ENCODE peak calls at places on chromosomes 11 and 22, in ten cellular contexts. H, N, T, D, Z, X, Q, V, C and K are unnamed samples.

GRCh38 chr22:31321421-31321820 is 24.7 kb downstream of the PATZ1 start:
- DNase-seq in X (no peak), H (no peak), N (no peak), D (no peak), C (no peak), Z (no peak), Q (no peak), V (no peak), T (no peak), K (no peak)

GRCh38 chr22:19016081-19016480 is 80.0 kb upstream of the PRODH start:
- DNase-seq in N (no peak), V (no peak), H (no peak), C (no peak), X (no peak), D (no peak), Q (no peak), Z (no peak), T (no peak), K (no peak)

GRCh38 chr22:24189249-24190158 is 8.2 kb downstream of the SUSD2 start:
- DNase-seq in Z (peak), T (peak), D (peak), Q (peak), X (peak), V (peak), N (no peak), C (peak), H (peak), K (no peak)

GRCh38 chr11:72768581-72768980 is 16.4 kb upstream of the ARAP1 start:
- DNase-seq in T (no peak), V (no peak), D (no peak), Q (no peak), H (no peak), Z (no peak), C (no peak), X (no peak), N (no peak), K (no peak)

GRCh38 chr11:131185915-131186314 is 184.5 kb upstream of the NTM start:
- DNase-seq in Q (no peak), Z (no peak), N (no peak), H (no peak), D (no peak), C (no peak), V (no peak), X (no peak), T (no peak), K (no peak)

GRCh38 chr22:23217171-23218052 is 37.1 kb downstream of the BCR start:
- DNase-seq in X (no peak), N (no peak), T (no peak), C (no peak), H (no peak), Q (no peak), V (no peak), D (no peak), Z (no peak), K (no peak)

GRCh38 chr22:47602732-47603131 is 840.3 kb downstream of the TBC1D22A start:
- DNase-seq in D (no peak), Q (no peak), C (no peak), Z (no peak), T (no peak), V (no peak), N (no peak), X (peak), H (no peak), K (peak)

GRCh38 chr11:122076721-122077120 is 39.3 kb downstream of the BLID start:
- DNase-seq in Q (no peak), D (no peak), X (no peak), C (no peak), Z (no peak), N (no peak), T (no peak), H (no peak), V (no peak), K (no peak)

GRCh38 chr22:24583221-24583971 is 9.5 kb downstream of the LRRC75B start:
- DNase-seq in Z (no peak), X (peak), Q (no peak), V (no peak), T (no peak), H (no peak), C (no peak), D (no peak), N (no peak), K (no peak)

GRCh38 chr11:75625970-75626691 is 42.7 kb downstream of the MAP6 start:
- DNase-seq in Z (no peak), H (no peak), T (no peak), D (no peak), C (no peak), N (peak), V (no peak), X (no peak), Q (no peak), K (no peak)

GRCh38 chr11:97814325-97814959 is 1206.3 kb upstream of the CNTN5 start:
- DNase-seq in T (no peak), V (no peak), D (no peak), Z (no peak), C (no peak), N (no peak), H (no peak), X (no peak), Q (no peak), K (no peak)

GRCh38 chr11:33207408-33207985 is 46.2 kb upstream of the CSTF3 start:
- DNase-seq in C (peak), Z (no peak), T (no peak), Q (no peak), H (no peak), D (no peak), V (no peak), X (peak), N (no peak), K (no peak)

GRCh38 chr11:93370260-93370659 is 39.7 kb downstream of the DEUP1 start:
- DNase-seq in Q (no peak), D (no peak), C (no peak), V (no peak), H (no peak), X (no peak), Z (no peak), N (peak), T (peak), K (no peak)

GRCh38 chr22:38843716-38844660 is at the start of gene NPTXR:
- DNase-seq in Q (no peak), C (peak), Z (no peak), X (peak), D (peak), T (peak), V (no peak), H (no peak), N (no peak), K (peak)

GRCh38 chr11:130216591-130217132 is 57.1 kb downstream of the ST14 start:
- DNase-seq in H (no peak), T (no peak), N (no peak), V (no peak), Q (no peak), C (no peak), D (peak), X (peak), Z (peak), K (peak)

GRCh38 chr11:67600324-67601029 is 6.3 kb upstream of the NDUFV1 start:
- DNase-seq in H (no peak), D (no peak), N (no peak), Z (peak), T (no peak), C (no peak), Q (no peak), X (no peak), V (no peak), K (no peak)

GRCh38 chr11:77035580-77035979 is 1.4 kb downstream of the B3GNT6 start:
- DNase-seq in D (no peak), Q (no peak), V (no peak), C (no peak), X (no peak), N (no peak), H (no peak), T (no peak), Z (no peak), K (no peak)

GRCh38 chr22:40541300-40541699 is 95.2 kb downstream of the MRTFA start:
- DNase-seq in H (no peak), C (no peak), D (no peak), Q (no peak), Z (peak), X (no peak), V (no peak), T (no peak), N (no peak), K (no peak)

GRCh38 chr11:121983901-121984300 is 132.1 kb downstream of the BLID start:
- DNase-seq in Q (no peak), C (no peak), N (no peak), V (no peak), H (no peak), T (no peak), D (no peak), Z (no peak), X (no peak), K (no peak)

GRCh38 chr22:19215360-19215759 is 36.8 kb upstream of the SLC25A1 start:
- DNase-seq in Q (no peak), X (no peak), N (no peak), D (no peak), Z (no peak), H (no peak), T (no peak), C (no peak), V (no peak), K (no peak)

GRCh38 chr11:76623884-76624419 is 46.6 kb downstream of the LRRC32 start:
- DNase-seq in T (no peak), X (peak), C (no peak), Q (no peak), V (no peak), N (no peak), Z (no peak), D (no peak), H (no peak), K (no peak)

GRCh38 chr22:40285508-40285907 is 60.8 kb upstream of the ADSL start:
- DNase-seq in V (no peak), C (no peak), X (no peak), T (no peak), D (no peak), H (no peak), Z (peak), Q (no peak), N (no peak), K (no peak)

GRCh38 chr11:2519879-2520735 is 75.3 kb downstream of the KCNQ1 start:
- DNase-seq in X (peak), C (peak), V (no peak), Q (peak), T (no peak), Z (peak), D (peak), H (peak), N (no peak), K (no peak)

GRCh38 chr11:66081505-66081904 is 11.4 kb downstream of the PACS1 start:
- DNase-seq in Z (peak), C (peak), T (peak), Q (no peak), H (no peak), D (no peak), N (no peak), X (peak), V (peak), K (no peak)

GRCh38 chr11:46916251-46916650 is 2.1 kb downstream of the LRP4 start:
- DNase-seq in H (no peak), N (no peak), V (no peak), Q (no peak), D (no peak), X (no peak), C (no peak), T (no peak), Z (no peak), K (no peak)

GRCh38 chr11:33737362-33737821 is 1.2 kb upstream of the CD59 start:
- DNase-seq in X (no peak), Z (no peak), Q (no peak), T (no peak), N (no peak), C (no peak), D (no peak), V (no peak), H (no peak), K (no peak)